ENCODE peak calls at places on chromosomes 11 and 22, in nine cellular contexts. Y is fibroblast of the aortic adventitia; T is HFFc6; C is AG04450; Z is AG04449; B is cardiac muscle cell; M is right lobe of liver; O is activated CD8-positive, alpha-beta T cell treated with anti-CD3 and anti-CD28 coated beads for 36 hours; H is endothelial cell of umbilical vein. K is an unnamed sample.

GRCh38 chr22:26681395-26681821 is 24.0 kb downstream of the MIAT start:
- DNase-seq in C (peak), O (no peak), H (peak), M (no peak), Y (peak), T (peak), B (peak), Z (no peak), K (no peak)

GRCh38 chr11:72743321-72744221 is 8.6 kb downstream of the ARAP1 start:
- DNase-seq in C (no peak), T (no peak), B (no peak), H (no peak), M (no peak), O (peak), Y (no peak), Z (no peak), K (no peak)

GRCh38 chr11:26244207-26244606 is 87.7 kb upstream of the ANO3 start:
- DNase-seq in B (peak), M (no peak), Z (no peak), H (no peak), Y (peak), C (no peak), T (no peak), O (no peak), K (no peak)

GRCh38 chr22:40955516-40955915 is 4.3 kb downstream of the RBX1 start:
- DNase-seq in C (no peak), B (peak), O (no peak), Y (peak), H (no peak), M (no peak), T (peak), Z (peak), K (no peak)

GRCh38 chr11:28346721-28347120 is 238.5 kb downstream of the METTL15 start:
- DNase-seq in C (no peak), Y (no peak), B (no peak), M (no peak), T (no peak), H (no peak), O (no peak), Z (no peak), K (no peak)

GRCh38 chr11:27296406-27296994 is 66.5 kb downstream of the CCDC34 start:
- DNase-seq in Y (peak), O (no peak), B (peak), T (peak), M (no peak), Z (no peak), C (no peak), H (peak), K (peak)

GRCh38 chr11:31106326-31106725 is 263.2 kb downstream of the DCDC1 start:
- DNase-seq in Y (no peak), O (no peak), T (no peak), M (no peak), C (no peak), H (no peak), Z (no peak), B (no peak), K (no peak)

GRCh38 chr11:77322926-77323590 is 21.6 kb upstream of the GDPD4 start:
- DNase-seq in Y (peak), T (peak), O (no peak), C (no peak), H (no peak), M (no peak), B (peak), Z (no peak), K (no peak)

GRCh38 chr11:72721689-72722049 is 30.5 kb downstream of the ARAP1 start:
- DNase-seq in Y (no peak), B (peak), M (peak), T (no peak), Z (no peak), H (no peak), O (peak), C (no peak), K (no peak)

GRCh38 chr11:8227156-8228152 is 36.2 kb downstream of the LMO1 start:
- DNase-seq in C (no peak), T (peak), B (no peak), O (no peak), H (no peak), Y (no peak), M (no peak), Z (no peak), K (no peak)

GRCh38 chr22:32971252-32971651 is 86.9 kb downstream of the SYN3 start:
- DNase-seq in H (no peak), Z (no peak), B (no peak), C (no peak), Y (no peak), O (no peak), M (no peak), T (no peak), K (no peak)

GRCh38 chr11:17256512-17256911 is 20.0 kb upstream of the NUCB2 start:
- DNase-seq in Y (peak), B (peak), H (peak), M (no peak), T (peak), C (peak), Z (peak), O (no peak), K (no peak)

DNA sequence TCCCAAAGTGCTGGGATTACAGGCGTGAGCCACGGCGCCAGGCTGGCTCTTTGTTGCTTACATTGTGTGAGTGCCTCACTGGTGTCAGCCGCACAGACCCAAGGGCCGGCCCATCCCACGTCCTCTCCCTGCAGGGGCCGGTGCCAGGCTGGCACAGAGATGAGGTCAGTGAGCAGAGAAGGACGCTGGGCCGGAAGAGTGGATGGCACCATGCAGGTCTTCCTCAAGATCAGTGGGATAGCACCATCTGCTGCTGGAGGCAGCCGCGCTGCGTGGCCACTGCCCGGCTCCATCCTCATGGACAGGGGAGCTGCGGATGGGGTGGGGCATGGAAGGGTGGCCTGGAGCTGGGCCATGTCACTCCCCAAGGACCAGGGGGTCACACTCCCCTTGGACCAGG is 22.0 kb upstream of the FGF4 start:
- DNase-seq in H (no peak), Y (no peak), Z (no peak), M (no peak), B (no peak), C (no peak), T (no peak), O (no peak), K (no peak)
- TF ChIP-seq CTCF in H (no peak), Y (no peak), Z (no peak), M (no peak), B (no peak), C (no peak), T (no peak), O (no peak), K (no peak)

GRCh38 chr22:19180740-19181410 is 2.3 kb upstream of the SLC25A1 start:
- DNase-seq in B (no peak), T (no peak), Y (no peak), M (no peak), H (no peak), C (no peak), Z (no peak), O (no peak), K (no peak)
- TF ChIP-seq CTCF in B (no peak), T (no peak), Y (no peak), M (no peak), H (no peak), C (no peak), Z (no peak), O (no peak), K (no peak)

DNA sequence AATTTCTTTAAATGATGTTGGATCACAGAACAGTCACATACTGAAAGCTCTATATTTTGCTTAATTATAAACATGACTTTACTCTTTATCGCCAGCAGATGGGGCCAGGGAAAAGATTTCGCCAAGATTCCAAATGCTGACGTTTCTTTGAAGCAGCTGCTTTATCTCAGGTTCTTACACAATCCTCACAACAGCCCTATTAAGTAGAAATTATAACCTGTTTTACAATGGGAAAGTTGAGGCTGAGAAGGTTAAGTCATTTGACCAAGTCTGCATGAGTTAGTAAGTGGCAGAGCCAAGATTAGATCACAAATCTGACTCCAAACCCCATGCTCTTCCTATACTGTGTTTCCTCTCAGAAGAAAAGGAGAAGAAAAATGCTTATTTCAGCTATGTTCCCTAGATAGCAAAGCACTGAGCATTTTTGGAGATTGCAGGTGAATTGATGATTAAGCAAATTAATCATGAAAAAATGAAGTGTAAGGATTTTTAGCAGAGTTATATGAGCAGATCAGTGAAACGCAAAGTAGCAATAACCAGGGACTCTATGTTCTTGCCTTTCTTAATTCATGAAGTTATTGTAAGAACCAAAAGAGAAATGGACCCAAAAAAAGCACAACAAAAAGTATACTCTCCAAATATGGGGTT is 79.0 kb downstream of the AASDHPPT start:
- DNase-seq in Y (peak), B (peak), O (peak), M (no peak), C (peak), T (peak), H (peak), Z (peak), K (peak)
- TF ChIP-seq CTCF in Y (peak), B (peak), O (peak), M (peak), C (peak), T (peak), H (peak), Z (peak), K (peak)

GRCh38 chr22:21713428-21714058 is 22.1 kb downstream of the YPEL1 start:
- DNase-seq in B (no peak), H (no peak), T (no peak), M (no peak), Y (no peak), Z (no peak), C (no peak), O (no peak), K (no peak)
- TF ChIP-seq CTCF in B (no peak), H (no peak), T (peak), M (no peak), Y (no peak), Z (no peak), C (no peak), O (peak), K (no peak)

GRCh38 chr11:15258433-15259350 is 144.0 kb downstream of the INSC start:
- DNase-seq in T (no peak), C (no peak), H (no peak), B (peak), M (no peak), O (no peak), Y (peak), Z (no peak), K (no peak)
- TF ChIP-seq CTCF in T (no peak), C (peak), H (no peak), B (no peak), M (peak), O (no peak), Y (no peak), Z (no peak), K (no peak)

DNA sequence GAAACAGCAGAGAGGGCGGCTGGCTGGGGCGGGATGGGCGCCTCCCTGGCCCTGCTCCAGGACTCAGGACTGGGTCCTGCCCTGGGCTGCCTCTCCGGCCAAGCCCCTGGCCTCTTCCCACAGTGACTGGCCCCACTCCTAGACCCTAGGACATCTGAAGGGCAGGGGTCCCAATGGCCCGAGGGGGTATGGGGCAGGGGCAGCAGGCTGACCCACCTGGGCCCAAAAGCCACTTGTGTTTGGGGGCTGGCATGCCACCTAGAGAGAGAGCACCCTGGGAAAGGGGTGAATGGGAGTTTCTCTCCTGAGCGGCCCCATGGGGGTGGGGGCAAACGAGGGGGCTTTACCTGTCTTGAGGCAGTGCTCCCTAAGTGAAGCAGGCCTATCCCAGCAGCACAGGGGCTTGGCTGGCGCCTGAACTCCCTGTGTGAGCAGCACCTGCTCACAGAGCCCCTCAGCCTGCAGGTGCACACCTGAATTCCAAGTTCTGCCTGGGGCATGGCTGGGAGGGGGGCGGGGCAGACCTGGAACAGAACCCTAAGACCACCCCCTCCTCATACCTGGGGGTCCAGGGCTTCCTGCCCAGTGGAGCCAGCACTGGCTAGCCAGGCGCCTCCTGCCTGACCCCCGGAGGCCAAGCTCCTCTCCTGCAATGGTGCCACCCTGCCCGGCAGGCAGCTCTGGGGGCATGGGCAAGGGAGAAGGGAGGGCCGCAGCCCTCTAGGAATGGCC is 16.9 kb downstream of the DUSP8 start:
- DNase-seq in O (no peak), C (no peak), M (no peak), Z (no peak), B (no peak), T (no peak), H (no peak), Y (no peak), K (no peak)
- TF ChIP-seq CTCF in O (no peak), C (no peak), M (no peak), Z (no peak), B (no peak), T (no peak), H (no peak), Y (no peak), K (no peak)

DNA sequence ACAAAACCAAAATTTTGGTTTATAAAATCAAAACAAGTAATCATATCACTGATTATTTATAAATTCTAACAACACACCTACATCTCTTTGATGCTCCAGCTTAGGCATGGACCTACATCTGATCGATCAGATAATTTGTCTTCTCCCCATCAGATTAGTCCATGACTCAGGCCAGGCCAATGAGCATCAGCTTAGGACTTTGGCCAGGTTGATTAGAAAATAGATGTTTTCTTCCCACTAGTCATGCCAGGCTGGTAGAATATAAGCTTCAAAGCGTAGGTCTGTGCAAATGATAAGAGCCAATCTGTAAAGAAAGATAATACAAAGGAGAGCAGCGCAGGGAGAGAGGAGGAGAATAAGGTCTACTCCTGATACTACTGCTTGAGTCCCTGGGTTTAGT is 1487.9 kb downstream of the FAM181B start:
- DNase-seq in M (no peak), C (no peak), Z (no peak), Y (no peak), O (no peak), B (no peak), H (no peak), T (no peak), K (no peak)
- TF ChIP-seq CTCF in M (no peak), C (no peak), Z (no peak), Y (no peak), O (no peak), B (no peak), H (no peak), T (no peak), K (no peak)

DNA sequence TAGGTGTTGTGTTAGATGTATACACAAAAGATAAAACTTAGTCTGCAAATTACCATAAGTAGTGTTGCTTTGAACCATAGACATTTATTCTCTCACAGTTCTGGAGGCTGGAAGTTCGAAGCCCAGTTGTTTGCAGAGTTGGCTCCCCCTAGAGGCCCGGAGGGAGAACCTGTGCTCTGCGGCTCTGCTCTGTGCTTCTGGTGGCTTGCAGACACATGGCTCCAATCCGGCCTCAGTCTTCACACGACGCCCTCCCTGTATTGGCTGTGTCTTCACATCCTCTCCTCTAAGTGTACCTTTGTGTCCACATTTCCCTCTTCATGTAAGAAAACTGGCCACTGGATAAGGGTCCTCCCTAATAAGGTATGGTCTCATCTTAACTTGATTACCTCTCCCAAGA is 128.4 kb downstream of the OPCML start:
- DNase-seq in T (no peak), Y (no peak), O (peak), H (no peak), C (no peak), Z (no peak), B (no peak), M (no peak), K (no peak)
- TF ChIP-seq CTCF in T (no peak), Y (no peak), O (peak), H (no peak), C (no peak), Z (no peak), B (no peak), M (peak), K (no peak)

GRCh38 chr11:87281496-87281895 is 243.8 kb downstream of the TMEM135 start:
- DNase-seq in M (no peak), O (no peak), H (peak), T (peak), C (no peak), Y (peak), B (peak), Z (no peak), K (no peak)
- TF ChIP-seq CTCF in M (peak), O (no peak), H (no peak), T (peak), C (peak), Y (no peak), B (peak), Z (no peak), K (no peak)

GRCh38 chr11:118263109-118263508 is 988 bp downstream of the MPZL2 start:
- DNase-seq in C (no peak), O (no peak), Z (no peak), H (peak), T (no peak), B (no peak), Y (no peak), M (no peak), K (no peak)

GRCh38 chr11:118259138-118259537 is 5.0 kb downstream of the MPZL2 start:
- DNase-seq in Z (no peak), O (no peak), H (no peak), Y (no peak), C (no peak), M (no peak), B (no peak), T (no peak), K (no peak)

GRCh38 chr11:118263694-118264567 is at the start of gene MPZL2:
- DNase-seq in Y (no peak), C (no peak), T (no peak), B (no peak), H (peak), Z (no peak), O (peak), M (peak), K (no peak)

GRCh38 chr11:118260353-118260752 is 3.7 kb downstream of the MPZL2 start:
- DNase-seq in Y (no peak), H (no peak), T (no peak), C (no peak), B (no peak), M (no peak), O (peak), Z (no peak), K (no peak)

DNA sequence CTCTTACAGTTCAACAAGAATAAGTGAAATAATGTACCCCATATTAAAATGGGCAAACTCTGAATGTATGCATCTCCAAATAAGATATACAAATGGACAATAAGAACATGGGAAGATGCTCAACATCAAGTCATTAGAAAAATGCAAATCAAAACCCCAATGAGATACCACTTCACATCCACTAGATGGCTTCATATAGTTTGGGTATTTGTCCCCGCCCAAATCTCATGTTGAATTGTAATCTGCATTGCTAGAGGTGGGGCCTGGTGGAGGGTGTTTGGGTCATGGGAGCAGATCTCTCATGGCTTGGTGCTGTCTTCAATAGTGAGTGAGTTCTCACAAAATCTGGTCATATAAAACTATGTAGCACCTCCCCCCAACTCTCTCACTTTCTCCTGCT is 5.7 kb downstream of the MPZL2 start:
- DNase-seq in B (no peak), Z (no peak), M (no peak), T (no peak), Y (no peak), H (no peak), C (no peak), O (peak), K (no peak)
- TF ChIP-seq CTCF in B (peak), Z (no peak), M (peak), T (peak), Y (peak), H (no peak), C (peak), O (peak), K (no peak)